ENCODE peak calls at places on chromosomes 1 and 21, in nine cellular contexts. One of them, this sample, is unnamed.
A peak's percentile ranks its signal among the peaks of the same experiment; 100 is the strongest.

GRCh38 chr21:37886120-37886519 is 30.1 kb downstream of the KCNJ6 start:
- DNase-seq in lung: no peak
- DNase-seq in foreskin keratinocyte: no peak
- DNase-seq in PC-3: no peak
- DNase-seq in ascending aorta: no peak
- DNase-seq in Peyer's patch: no peak
- DNase-seq in breast epithelium: no peak
- DNase-seq in CD8-positive, alpha-beta memory T cell: no peak
- DNase-seq in Caco-2: no peak
- DNase-seq in this sample: no peak

GRCh38 chr21:26140185-26140584 is 30.4 kb downstream of the APP start:
- DNase-seq in lung: no peak
- DNase-seq in foreskin keratinocyte: no peak
- DNase-seq in PC-3: peak; percentile 98
- DNase-seq in ascending aorta: no peak
- DNase-seq in Peyer's patch: peak; percentile 56
- DNase-seq in breast epithelium: no peak
- DNase-seq in CD8-positive, alpha-beta memory T cell: no peak
- DNase-seq in Caco-2: no peak
- DNase-seq in this sample: peak; percentile 90

GRCh38 chr21:41894511-41894910 is 15.4 kb upstream of the PRDM15 start:
- DNase-seq in lung: no peak
- DNase-seq in foreskin keratinocyte: no peak
- DNase-seq in PC-3: no peak
- DNase-seq in ascending aorta: no peak
- DNase-seq in Peyer's patch: no peak
- DNase-seq in breast epithelium: no peak
- DNase-seq in CD8-positive, alpha-beta memory T cell: no peak
- DNase-seq in Caco-2: no peak
- DNase-seq in this sample: no peak

GRCh38 chr1:205588691-205589445 is 42.9 kb downstream of the ELK4 start:
- DNase-seq in lung: no peak
- DNase-seq in foreskin keratinocyte: no peak
- DNase-seq in PC-3: peak; percentile 52
- DNase-seq in ascending aorta: no peak
- DNase-seq in Peyer's patch: peak; percentile 48
- DNase-seq in breast epithelium: no peak
- DNase-seq in CD8-positive, alpha-beta memory T cell: no peak
- DNase-seq in Caco-2: no peak
- DNase-seq in this sample: no peak

GRCh38 chr1:8015036-8015808 is 10.9 kb downstream of the ERRFI1 start:
- DNase-seq in lung: no peak
- DNase-seq in foreskin keratinocyte: no peak
- DNase-seq in PC-3: peak; percentile 91
- DNase-seq in ascending aorta: no peak
- DNase-seq in Peyer's patch: peak; percentile 60
- DNase-seq in breast epithelium: no peak
- DNase-seq in CD8-positive, alpha-beta memory T cell: no peak
- DNase-seq in Caco-2: peak; percentile 65
- DNase-seq in this sample: peak; percentile 78

GRCh38 chr1:244304156-244304555 is 147.6 kb downstream of the ADSS2 start:
- DNase-seq in lung: no peak
- DNase-seq in foreskin keratinocyte: no peak
- DNase-seq in PC-3: no peak
- DNase-seq in ascending aorta: no peak
- DNase-seq in Peyer's patch: peak; percentile 30
- DNase-seq in breast epithelium: peak; percentile 79
- DNase-seq in CD8-positive, alpha-beta memory T cell: no peak
- DNase-seq in Caco-2: no peak
- DNase-seq in this sample: no peak

GRCh38 chr21:26843912-26844257 is 1.3 kb downstream of the ADAMTS1 start:
- DNase-seq in lung: no peak
- DNase-seq in foreskin keratinocyte: no peak
- DNase-seq in PC-3: peak; percentile 55
- DNase-seq in ascending aorta: no peak
- DNase-seq in Peyer's patch: no peak
- DNase-seq in breast epithelium: no peak
- DNase-seq in CD8-positive, alpha-beta memory T cell: no peak
- DNase-seq in Caco-2: no peak
- DNase-seq in this sample: peak; percentile 45

GRCh38 chr1:212700892-212701819 is 1.5 kb upstream of the BATF3 start:
- DNase-seq in lung: peak; percentile 42
- DNase-seq in foreskin keratinocyte: no peak
- DNase-seq in PC-3: peak; percentile 54
- DNase-seq in ascending aorta: peak; percentile 10
- DNase-seq in Peyer's patch: peak; percentile 69
- DNase-seq in breast epithelium: peak; percentile 35
- DNase-seq in CD8-positive, alpha-beta memory T cell: no peak
- DNase-seq in Caco-2: peak; percentile 52
- DNase-seq in this sample: no peak

GRCh38 chr1:210525759-210526158 is 197.1 kb downstream of the HHAT start:
- DNase-seq in lung: no peak
- DNase-seq in foreskin keratinocyte: no peak
- DNase-seq in PC-3: no peak
- DNase-seq in ascending aorta: no peak
- DNase-seq in Peyer's patch: no peak
- DNase-seq in breast epithelium: no peak
- DNase-seq in CD8-positive, alpha-beta memory T cell: no peak
- DNase-seq in Caco-2: no peak
- DNase-seq in this sample: no peak

GRCh38 chr1:181583598-181583997 is 100.3 kb downstream of the CACNA1E start:
- DNase-seq in lung: no peak
- DNase-seq in foreskin keratinocyte: no peak
- DNase-seq in PC-3: no peak
- DNase-seq in ascending aorta: no peak
- DNase-seq in Peyer's patch: no peak
- DNase-seq in breast epithelium: no peak
- DNase-seq in CD8-positive, alpha-beta memory T cell: no peak
- DNase-seq in Caco-2: peak; percentile 70
- DNase-seq in this sample: no peak

GRCh38 chr1:187408217-187409004 is 579.7 kb downstream of the PLA2G4A start:
- DNase-seq in lung: no peak
- DNase-seq in foreskin keratinocyte: no peak
- DNase-seq in PC-3: no peak
- DNase-seq in ascending aorta: no peak
- DNase-seq in Peyer's patch: no peak
- DNase-seq in breast epithelium: no peak
- DNase-seq in CD8-positive, alpha-beta memory T cell: no peak
- DNase-seq in Caco-2: no peak
- DNase-seq in this sample: peak; percentile 40

GRCh38 chr1:63874278-63874880 is 100.6 kb downstream of the ROR1 start:
- DNase-seq in lung: no peak
- DNase-seq in foreskin keratinocyte: no peak
- DNase-seq in PC-3: peak; percentile 38
- DNase-seq in ascending aorta: no peak
- DNase-seq in Peyer's patch: no peak
- DNase-seq in breast epithelium: no peak
- DNase-seq in CD8-positive, alpha-beta memory T cell: no peak
- DNase-seq in Caco-2: no peak
- DNase-seq in this sample: no peak

GRCh38 chr1:63877021-63877767 is 103.4 kb downstream of the ROR1 start:
- DNase-seq in lung: no peak
- DNase-seq in foreskin keratinocyte: no peak
- DNase-seq in PC-3: peak; percentile 73
- DNase-seq in ascending aorta: no peak
- DNase-seq in Peyer's patch: no peak
- DNase-seq in breast epithelium: no peak
- DNase-seq in CD8-positive, alpha-beta memory T cell: no peak
- DNase-seq in Caco-2: no peak
- DNase-seq in this sample: no peak

GRCh38 chr1:63873751-63874150 is 99.9 kb downstream of the ROR1 start:
- DNase-seq in lung: no peak
- DNase-seq in foreskin keratinocyte: no peak
- DNase-seq in PC-3: peak; percentile 89
- DNase-seq in ascending aorta: no peak
- DNase-seq in Peyer's patch: no peak
- DNase-seq in breast epithelium: no peak
- DNase-seq in CD8-positive, alpha-beta memory T cell: no peak
- DNase-seq in Caco-2: no peak
- DNase-seq in this sample: peak; percentile 23

GRCh38 chr1:63878914-63879313 is 105.1 kb downstream of the ROR1 start:
- DNase-seq in lung: no peak
- DNase-seq in foreskin keratinocyte: no peak
- DNase-seq in PC-3: peak; percentile 38
- DNase-seq in ascending aorta: no peak
- DNase-seq in Peyer's patch: no peak
- DNase-seq in breast epithelium: no peak
- DNase-seq in CD8-positive, alpha-beta memory T cell: no peak
- DNase-seq in Caco-2: no peak
- DNase-seq in this sample: no peak

GRCh38 chr1:63877816-63878215 is 104.0 kb downstream of the ROR1 start:
- DNase-seq in lung: peak; percentile 65
- DNase-seq in foreskin keratinocyte: peak; percentile 83
- DNase-seq in PC-3: peak; percentile 94
- DNase-seq in ascending aorta: no peak
- DNase-seq in Peyer's patch: no peak
- DNase-seq in breast epithelium: peak; percentile 26
- DNase-seq in CD8-positive, alpha-beta memory T cell: no peak
- DNase-seq in Caco-2: no peak
- DNase-seq in this sample: peak; percentile 94
- H3K4me1 ChIP-seq in lung: no peaks in the 10 kb centered on the region
- H3K4me1 ChIP-seq in foreskin keratinocyte: peaks cover 26% of the 10 kb centered on the region
- H3K4me1 ChIP-seq in PC-3: peaks cover 65% of the 10 kb centered on the region
- H3K4me1 ChIP-seq in ascending aorta: peaks cover 14% of the 10 kb centered on the region
- H3K4me1 ChIP-seq in Peyer's patch: no peaks in the 10 kb centered on the region
- H3K4me1 ChIP-seq in breast epithelium: no peaks in the 10 kb centered on the region
- H3K4me1 ChIP-seq in CD8-positive, alpha-beta memory T cell: no peaks in the 10 kb centered on the region
- H3K4me1 ChIP-seq in Caco-2: peaks cover 10% of the 10 kb centered on the region
- H3K4me1 ChIP-seq in this sample: peaks cover 59% of the 10 kb centered on the region

GRCh38 chr21:31397939-31398338 is 53.9 kb upstream of the TIAM1 start:
- DNase-seq in lung: no peak
- DNase-seq in foreskin keratinocyte: peak; percentile 28
- DNase-seq in PC-3: no peak
- DNase-seq in ascending aorta: no peak
- DNase-seq in Peyer's patch: no peak
- DNase-seq in breast epithelium: no peak
- DNase-seq in CD8-positive, alpha-beta memory T cell: no peak
- DNase-seq in Caco-2: no peak
- DNase-seq in this sample: no peak
- H3K4me1 ChIP-seq in lung: no peaks in the 10 kb centered on the region
- H3K4me1 ChIP-seq in foreskin keratinocyte: peaks cover 4% of the 10 kb centered on the region
- H3K4me1 ChIP-seq in PC-3: no peaks in the 10 kb centered on the region
- H3K4me1 ChIP-seq in ascending aorta: no peaks in the 10 kb centered on the region
- H3K4me1 ChIP-seq in Peyer's patch: no peaks in the 10 kb centered on the region
- H3K4me1 ChIP-seq in breast epithelium: no peaks in the 10 kb centered on the region
- H3K4me1 ChIP-seq in CD8-positive, alpha-beta memory T cell: peaks cover 41% of the 10 kb centered on the region
- H3K4me1 ChIP-seq in Caco-2: no peaks in the 10 kb centered on the region
- H3K4me1 ChIP-seq in this sample: no peaks in the 10 kb centered on the region

DNA sequence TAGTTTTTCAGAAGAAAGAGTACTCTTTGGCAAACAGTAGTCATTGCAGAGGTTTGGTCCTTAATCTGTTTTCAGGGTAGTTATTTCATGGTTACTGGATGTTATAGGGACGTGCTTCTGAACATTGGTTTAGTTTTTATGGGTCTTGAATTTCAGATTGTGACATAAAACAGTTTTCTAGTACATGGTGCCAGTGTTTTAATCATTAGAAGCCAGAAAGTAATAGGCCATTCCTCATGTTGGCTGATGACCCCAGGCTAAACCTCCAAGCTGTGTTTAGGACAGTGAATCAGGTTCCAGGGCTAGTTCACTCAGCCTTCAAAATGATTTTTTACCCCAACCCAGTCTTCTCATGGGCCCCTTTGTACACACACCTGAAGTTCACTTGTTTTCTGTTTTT is 73.3 kb downstream of the OLFML2B start:
- DNase-seq in lung: no peak
- DNase-seq in foreskin keratinocyte: no peak
- DNase-seq in PC-3: no peak
- DNase-seq in ascending aorta: no peak
- DNase-seq in Peyer's patch: no peak
- DNase-seq in breast epithelium: no peak
- DNase-seq in CD8-positive, alpha-beta memory T cell: no peak
- DNase-seq in Caco-2: no peak
- DNase-seq in this sample: no peak
- H3K4me1 ChIP-seq in lung: no peaks in the 10 kb centered on the region
- H3K4me1 ChIP-seq in foreskin keratinocyte: peaks cover 10% of the 10 kb centered on the region
- H3K4me1 ChIP-seq in PC-3: peaks cover 6% of the 10 kb centered on the region
- H3K4me1 ChIP-seq in ascending aorta: no peaks in the 10 kb centered on the region
- H3K4me1 ChIP-seq in Peyer's patch: no peaks in the 10 kb centered on the region
- H3K4me1 ChIP-seq in breast epithelium: no peaks in the 10 kb centered on the region
- H3K4me1 ChIP-seq in CD8-positive, alpha-beta memory T cell: peaks cover 35% of the 10 kb centered on the region
- H3K4me1 ChIP-seq in Caco-2: no peaks in the 10 kb centered on the region
- H3K4me1 ChIP-seq in this sample: no peaks in the 10 kb centered on the region

GRCh38 chr1:201955009-201955749 is at the start of gene TIMM17A:
- DNase-seq in lung: peak; percentile 98
- DNase-seq in foreskin keratinocyte: peak; percentile 91
- DNase-seq in PC-3: peak; percentile 92
- DNase-seq in ascending aorta: peak; percentile 96
- DNase-seq in Peyer's patch: peak; percentile 98
- DNase-seq in breast epithelium: peak; percentile 98
- DNase-seq in CD8-positive, alpha-beta memory T cell: peak; percentile 87
- DNase-seq in Caco-2: peak; percentile 96
- DNase-seq in this sample: peak; percentile 97

GRCh38 chr1:201955750-201956143 is 444 bp downstream of the TIMM17A start:
- DNase-seq in lung: no peak
- DNase-seq in foreskin keratinocyte: no peak
- DNase-seq in PC-3: no peak
- DNase-seq in ascending aorta: no peak
- DNase-seq in Peyer's patch: no peak
- DNase-seq in breast epithelium: no peak
- DNase-seq in CD8-positive, alpha-beta memory T cell: no peak
- DNase-seq in Caco-2: no peak
- DNase-seq in this sample: no peak

GRCh38 chr1:201949491-201949890 is 3.1 kb upstream of the LMOD1 start:
- DNase-seq in lung: no peak
- DNase-seq in foreskin keratinocyte: no peak
- DNase-seq in PC-3: no peak
- DNase-seq in ascending aorta: no peak
- DNase-seq in Peyer's patch: no peak
- DNase-seq in breast epithelium: no peak
- DNase-seq in CD8-positive, alpha-beta memory T cell: no peak
- DNase-seq in Caco-2: no peak
- DNase-seq in this sample: no peak

GRCh38 chr1:201958348-201958747 is 3.0 kb downstream of the TIMM17A start:
- DNase-seq in lung: no peak
- DNase-seq in foreskin keratinocyte: no peak
- DNase-seq in PC-3: no peak
- DNase-seq in ascending aorta: no peak
- DNase-seq in Peyer's patch: no peak
- DNase-seq in breast epithelium: no peak
- DNase-seq in CD8-positive, alpha-beta memory T cell: no peak
- DNase-seq in Caco-2: no peak
- DNase-seq in this sample: no peak

DNA sequence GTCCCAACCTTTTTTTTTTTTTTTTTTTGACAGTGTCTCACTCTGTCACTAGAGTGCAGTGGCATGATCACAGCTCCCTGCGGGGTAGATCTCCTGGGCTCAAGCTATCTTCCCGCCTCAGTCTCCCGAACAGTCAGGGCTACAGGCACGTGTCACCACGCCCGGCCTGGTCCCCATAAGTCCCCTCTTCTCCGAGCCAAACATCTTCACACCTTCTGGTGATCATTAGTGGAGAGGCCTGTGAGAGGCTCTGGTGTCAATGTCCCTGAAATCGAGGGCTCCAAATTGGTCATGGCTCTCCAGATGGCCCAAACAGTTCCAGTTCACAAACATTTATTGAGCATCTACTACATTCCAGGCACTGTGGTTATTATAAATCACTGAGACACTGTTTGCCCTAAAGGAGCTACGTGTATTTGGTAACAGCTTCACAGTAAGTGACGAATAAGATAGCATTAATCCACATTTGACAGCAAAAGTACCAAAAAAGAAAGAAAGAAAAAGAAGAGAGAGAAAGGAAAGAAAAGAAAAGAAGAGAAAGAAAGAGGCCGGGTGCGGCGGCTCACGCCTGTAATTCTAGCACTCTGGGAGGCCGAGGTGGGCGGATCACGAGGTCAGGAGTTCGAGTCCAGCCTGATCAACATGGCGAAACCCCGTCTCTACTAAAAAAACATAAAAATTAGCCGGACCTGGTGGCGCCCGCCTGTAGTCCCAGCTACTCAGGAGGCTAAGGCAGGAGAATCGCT is 867 bp upstream of the TIMM17A start:
- DNase-seq in lung: no peak
- DNase-seq in foreskin keratinocyte: no peak
- DNase-seq in PC-3: no peak
- DNase-seq in ascending aorta: no peak
- DNase-seq in Peyer's patch: no peak
- DNase-seq in breast epithelium: no peak
- DNase-seq in CD8-positive, alpha-beta memory T cell: no peak
- DNase-seq in Caco-2: no peak
- DNase-seq in this sample: no peak
- H3K4me1 ChIP-seq in lung: peaks cover 2% of the 10 kb centered on the region
- H3K4me1 ChIP-seq in foreskin keratinocyte: peaks cover 11% of the 10 kb centered on the region
- H3K4me1 ChIP-seq in PC-3: peaks cover 5% of the 10 kb centered on the region
- H3K4me1 ChIP-seq in ascending aorta: peaks cover 5% of the 10 kb centered on the region
- H3K4me1 ChIP-seq in Peyer's patch: peaks cover 13% of the 10 kb centered on the region
- H3K4me1 ChIP-seq in breast epithelium: no peaks in the 10 kb centered on the region
- H3K4me1 ChIP-seq in CD8-positive, alpha-beta memory T cell: peaks cover 13% of the 10 kb centered on the region
- H3K4me1 ChIP-seq in Caco-2: peaks cover 10% of the 10 kb centered on the region
- H3K4me1 ChIP-seq in this sample: peaks cover 4% of the 10 kb centered on the region

This sample was measured in mammary epithelial cell.